ENCODE peak calls at places on chromosomes 12 and 14, in six cellular contexts. C is NT2/D1; I is gastrocnemius medialis; J is activated CD4-positive, CD25-positive, alpha-beta regulatory T cell; Z is heart right ventricle; P is ELF-1. Q is an unnamed sample.

GRCh38 chr12:125528300-125528699 is 463.1 kb downstream of the AACS start:
- DNase-seq in C (no peak), I (no peak), J (no peak), Z (no peak), P (no peak), Q (no peak)

GRCh38 chr14:103260629-103261124 is 73.4 kb upstream of the EIF5 start:
- DNase-seq in C (no peak), I (no peak), J (no peak), Z (peak; percentile 36), P (no peak), Q (peak; percentile 82)

GRCh38 chr12:49340971-49341776 is 4.2 kb upstream of the C1QL4 start:
- DNase-seq in C (no peak), I (no peak), J (no peak), Z (no peak), P (peak; percentile 28), Q (no peak)

GRCh38 chr12:53048033-53048779 is 1.7 kb upstream of the TNS2 start:
- DNase-seq in C (no peak), I (peak; percentile 87), J (no peak), Z (peak; percentile 80), P (peak; percentile 65), Q (peak; percentile 63)

GRCh38 chr12:53381739-53382630 is 2.0 kb downstream of the SP1 start:
- DNase-seq in C (peak; percentile 28), I (peak; percentile 73), J (no peak), Z (no peak), P (peak; percentile 77), Q (peak; percentile 66)

GRCh38 chr14:61475316-61475715 is 153.9 kb downstream of the PRKCH start:
- DNase-seq in C (peak; percentile 39), I (no peak), J (no peak), Z (no peak), P (no peak), Q (peak; percentile 80)

GRCh38 chr12:4120316-4120920 is 153.1 kb upstream of the CCND2 start:
- DNase-seq in C (no peak), I (no peak), J (no peak), Z (no peak), P (no peak), Q (no peak)

GRCh38 chr14:86892167-86892956 is 1100.6 kb downstream of the GALC start:
- DNase-seq in C (no peak), I (no peak), J (no peak), Z (no peak), P (no peak), Q (no peak)

GRCh38 chr14:77469041-77469440 is 11.1 kb downstream of the AHSA1 start:
- DNase-seq in C (no peak), I (no peak), J (no peak), Z (no peak), P (no peak), Q (no peak)

GRCh38 chr14:57549765-57550420 is 56.2 kb upstream of the CCDC198 start:
- DNase-seq in C (no peak), I (no peak), J (no peak), Z (no peak), P (no peak), Q (no peak)

GRCh38 chr12:117279606-117280005 is 81.8 kb downstream of the NOS1 start:
- DNase-seq in C (peak; percentile 55), I (no peak), J (no peak), Z (no peak), P (peak; percentile 9), Q (no peak)

GRCh38 chr12:50240792-50241114 is 42.6 kb downstream of the LIMA1 start:
- DNase-seq in C (no peak), I (no peak), J (no peak), Z (no peak), P (no peak), Q (no peak)

GRCh38 chr12:19140381-19141236 is 11.1 kb downstream of the PLEKHA5 start:
- DNase-seq in C (no peak), I (no peak), J (no peak), Z (no peak), P (no peak), Q (peak; percentile 24)